ENCODE peak calls at places on chromosome 16, in five cellular contexts. C is fibroblast of the aortic adventitia, S is AG08395, B is hypothalamus, K is HCEC 1CT. G is an unnamed sample.
A peak's percentile ranks its signal among the peaks of the same experiment; 100 is the strongest.

GRCh38 chr16:83969771-83970429 is 1.9 kb downstream of the NECAB2 start:
- DNase-seq in K (no peak), S (no peak), C (no peak), B (no peak), G (no peak)

GRCh38 chr16:7526736-7527135 is 194.1 kb downstream of the RBFOX1 start:
- DNase-seq in B (no peak), C (no peak), S (no peak), K (no peak), G (no peak)

GRCh38 chr16:89598199-89598598 is 15.2 kb upstream of the DPEP1 start:
- DNase-seq in S (no peak), K (peak; percentile 54), C (peak; percentile 37), B (no peak), G (no peak)

GRCh38 chr16:86718118-86718517 is 139.8 kb downstream of the FOXL1 start:
- DNase-seq in C (no peak), S (no peak), B (no peak), K (no peak), G (no peak)

GRCh38 chr16:28977703-28978641 is 3.4 kb downstream of the SPNS1 start:
- DNase-seq in C (no peak), S (no peak), B (no peak), K (no peak), G (no peak)

GRCh38 chr16:18839555-18839954 is 38.2 kb upstream of the ARL6IP1 start:
- DNase-seq in B (no peak), K (no peak), C (no peak), S (no peak), G (no peak)

GRCh38 chr16:67406628-67407027 is 9.6 kb downstream of the ZDHHC1 start:
- DNase-seq in S (peak; percentile 95), K (peak; percentile 84), C (peak; percentile 82), B (no peak), G (no peak)

GRCh38 chr16:1379054-1379862 is 27.5 kb downstream of the GNPTG start:
- DNase-seq in S (peak; percentile 88), C (peak; percentile 55), K (peak; percentile 64), B (peak; percentile 52), G (peak; percentile 41)

GRCh38 chr16:82605863-82606620 is 20.7 kb upstream of the CDH13 start:
- DNase-seq in B (no peak), S (no peak), K (no peak), C (no peak), G (no peak)